ENCODE peak calls at places on chromosomes 7 and 10, in seven cellular contexts. One of them, this sample, is unnamed.

GRCh38 chr10:93336678-93337077 is 145.5 kb downstream of the MYOF start:
- DNase-seq in IMR-90: no peak
- DNase-seq in body of pancreas: no peak
- DNase-seq in prostate gland: no peak
- DNase-seq in esophagus muscularis mucosa: no peak
- DNase-seq in ovary: no peak
- DNase-seq in H1: no peak
- DNase-seq in this sample: no peak

GRCh38 chr10:99843310-99843709 is 60.9 kb downstream of the ABCC2 start:
- DNase-seq in H1: no peak
- DNase-seq in esophagus muscularis mucosa: peak; percentile 37
- DNase-seq in ovary: no peak
- DNase-seq in IMR-90: peak; percentile 15
- DNase-seq in prostate gland: no peak
- DNase-seq in body of pancreas: no peak
- DNase-seq in this sample: no peak

GRCh38 chr10:92965314-92965713 is 95.3 kb upstream of the CYP26C1 start:
- DNase-seq in esophagus muscularis mucosa: no peak
- DNase-seq in prostate gland: no peak
- DNase-seq in IMR-90: peak; percentile 73
- DNase-seq in body of pancreas: no peak
- DNase-seq in H1: no peak
- DNase-seq in ovary: no peak
- DNase-seq in this sample: no peak

GRCh38 chr10:92011560-92012214 is 88.1 kb downstream of the BTAF1 start:
- DNase-seq in ovary: no peak
- DNase-seq in prostate gland: no peak
- DNase-seq in esophagus muscularis mucosa: no peak
- DNase-seq in H1: no peak
- DNase-seq in IMR-90: peak; percentile 83
- DNase-seq in body of pancreas: no peak
- DNase-seq in this sample: no peak

GRCh38 chr7:45101748-45102147 is 9.7 kb downstream of the TBRG4 start:
- DNase-seq in body of pancreas: no peak
- DNase-seq in IMR-90: no peak
- DNase-seq in ovary: no peak
- DNase-seq in prostate gland: no peak
- DNase-seq in H1: no peak
- DNase-seq in esophagus muscularis mucosa: no peak
- DNase-seq in this sample: no peak

GRCh38 chr7:138170298-138170697 is 94.0 kb downstream of the AKR1D1 start:
- DNase-seq in esophagus muscularis mucosa: no peak
- DNase-seq in H1: no peak
- DNase-seq in prostate gland: no peak
- DNase-seq in body of pancreas: no peak
- DNase-seq in ovary: no peak
- DNase-seq in IMR-90: no peak
- DNase-seq in this sample: no peak

GRCh38 chr7:158646766-158647474 is 57.7 kb downstream of the NCAPG2 start:
- DNase-seq in IMR-90: no peak
- DNase-seq in esophagus muscularis mucosa: no peak
- DNase-seq in ovary: no peak
- DNase-seq in prostate gland: no peak
- DNase-seq in H1: no peak
- DNase-seq in body of pancreas: peak; percentile 45
- DNase-seq in this sample: no peak

GRCh38 chr10:124223001-124223710 is 129.8 kb upstream of the CHST15 start:
- DNase-seq in esophagus muscularis mucosa: no peak
- DNase-seq in ovary: no peak
- DNase-seq in H1: no peak
- DNase-seq in IMR-90: no peak
- DNase-seq in body of pancreas: no peak
- DNase-seq in prostate gland: no peak
- DNase-seq in this sample: no peak

GRCh38 chr7:73669316-73669715 is 1.7 kb downstream of the VPS37D start:
- DNase-seq in IMR-90: no peak
- DNase-seq in body of pancreas: peak; percentile 46
- DNase-seq in esophagus muscularis mucosa: no peak
- DNase-seq in prostate gland: no peak
- DNase-seq in H1: no peak
- DNase-seq in ovary: no peak
- DNase-seq in this sample: no peak

GRCh38 chr7:95411036-95411435 is 14.9 kb upstream of the PON3 start:
- DNase-seq in esophagus muscularis mucosa: no peak
- DNase-seq in ovary: no peak
- DNase-seq in prostate gland: no peak
- DNase-seq in body of pancreas: no peak
- DNase-seq in H1: no peak
- DNase-seq in IMR-90: peak; percentile 7
- DNase-seq in this sample: no peak

GRCh38 chr7:39667354-39667923 is 44.1 kb downstream of the RALA start:
- DNase-seq in body of pancreas: no peak
- DNase-seq in prostate gland: no peak
- DNase-seq in esophagus muscularis mucosa: no peak
- DNase-seq in IMR-90: no peak
- DNase-seq in H1: no peak
- DNase-seq in ovary: no peak
- DNase-seq in this sample: no peak

GRCh38 chr7:98049034-98049433 is 57.6 kb upstream of the LMTK2 start:
- DNase-seq in prostate gland: peak; percentile 74
- DNase-seq in ovary: no peak
- DNase-seq in body of pancreas: no peak
- DNase-seq in esophagus muscularis mucosa: no peak
- DNase-seq in H1: peak; percentile 59
- DNase-seq in IMR-90: no peak
- DNase-seq in this sample: no peak

DNA sequence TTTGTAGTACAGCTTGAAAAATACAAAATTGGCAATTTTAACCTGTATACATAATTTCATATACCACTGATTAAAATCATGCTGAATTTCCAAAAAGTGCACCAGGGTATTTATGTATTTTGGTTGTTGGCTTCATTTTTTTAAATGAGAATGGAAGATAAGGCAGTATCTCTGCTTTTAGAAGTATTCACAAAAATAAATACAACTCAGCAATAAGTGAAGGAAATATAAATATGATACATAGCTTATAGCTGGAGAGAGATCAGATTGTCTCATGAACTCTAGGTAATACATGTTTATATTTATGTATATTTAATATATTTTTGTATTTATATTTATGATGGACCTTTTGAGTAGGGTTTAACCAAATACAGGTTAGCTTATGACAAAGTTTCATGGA is 81.0 kb downstream of the KMT2E start:
- DNase-seq in ovary: no peak
- DNase-seq in IMR-90: no peak
- DNase-seq in H1: no peak
- DNase-seq in prostate gland: no peak
- DNase-seq in body of pancreas: no peak
- DNase-seq in esophagus muscularis mucosa: no peak
- DNase-seq in this sample: no peak
- H3K36me3 ChIP-seq in ovary: no peaks in the 10 kb centered on the region
- H3K36me3 ChIP-seq in IMR-90: peaks cover 26% of the 10 kb centered on the region
- H3K36me3 ChIP-seq in H1: peaks cover 19% of the 10 kb centered on the region
- H3K36me3 ChIP-seq in prostate gland: no peaks in the 10 kb centered on the region
- H3K36me3 ChIP-seq in body of pancreas: no peaks in the 10 kb centered on the region
- H3K36me3 ChIP-seq in esophagus muscularis mucosa: peaks cover 25% of the 10 kb centered on the region
- H3K36me3 ChIP-seq in this sample: no peaks in the 10 kb centered on the region

GRCh38 chr10:95814011-95814727 is 58.2 kb downstream of the ENTPD1 start:
- DNase-seq in prostate gland: no peak
- DNase-seq in IMR-90: peak; percentile 89
- DNase-seq in esophagus muscularis mucosa: no peak
- DNase-seq in body of pancreas: no peak
- DNase-seq in ovary: no peak
- DNase-seq in H1: no peak
- DNase-seq in this sample: peak; percentile 31
- TF ChIP-seq POLR2A in prostate gland: no peak
- TF ChIP-seq POLR2A in IMR-90: no peak
- TF ChIP-seq POLR2A in esophagus muscularis mucosa: no peak
- TF ChIP-seq POLR2A in body of pancreas: no peak
- TF ChIP-seq POLR2A in ovary: no peak
- TF ChIP-seq POLR2A in H1: no peak
- TF ChIP-seq POLR2A in this sample: no peak

GRCh38 chr7:25856056-25856780 is 295.8 kb upstream of the NFE2L3 start:
- DNase-seq in ovary: peak; percentile 21
- DNase-seq in body of pancreas: no peak
- DNase-seq in prostate gland: no peak
- DNase-seq in H1: no peak
- DNase-seq in esophagus muscularis mucosa: no peak
- DNase-seq in IMR-90: peak; percentile 37
- DNase-seq in this sample: peak; percentile 65
- H3K27ac ChIP-seq in ovary: peak overlapping the region; percentile 32
- H3K27ac ChIP-seq in body of pancreas: no peak overlapping the region
- H3K27ac ChIP-seq in prostate gland: peak overlapping the region; percentile 43
- H3K27ac ChIP-seq in H1: no peak overlapping the region
- H3K27ac ChIP-seq in esophagus muscularis mucosa: peak overlapping the region; percentile 75
- H3K27ac ChIP-seq in IMR-90: peak overlapping the region; percentile 92
- H3K27ac ChIP-seq in this sample: peak overlapping the region; percentile 97

DNA sequence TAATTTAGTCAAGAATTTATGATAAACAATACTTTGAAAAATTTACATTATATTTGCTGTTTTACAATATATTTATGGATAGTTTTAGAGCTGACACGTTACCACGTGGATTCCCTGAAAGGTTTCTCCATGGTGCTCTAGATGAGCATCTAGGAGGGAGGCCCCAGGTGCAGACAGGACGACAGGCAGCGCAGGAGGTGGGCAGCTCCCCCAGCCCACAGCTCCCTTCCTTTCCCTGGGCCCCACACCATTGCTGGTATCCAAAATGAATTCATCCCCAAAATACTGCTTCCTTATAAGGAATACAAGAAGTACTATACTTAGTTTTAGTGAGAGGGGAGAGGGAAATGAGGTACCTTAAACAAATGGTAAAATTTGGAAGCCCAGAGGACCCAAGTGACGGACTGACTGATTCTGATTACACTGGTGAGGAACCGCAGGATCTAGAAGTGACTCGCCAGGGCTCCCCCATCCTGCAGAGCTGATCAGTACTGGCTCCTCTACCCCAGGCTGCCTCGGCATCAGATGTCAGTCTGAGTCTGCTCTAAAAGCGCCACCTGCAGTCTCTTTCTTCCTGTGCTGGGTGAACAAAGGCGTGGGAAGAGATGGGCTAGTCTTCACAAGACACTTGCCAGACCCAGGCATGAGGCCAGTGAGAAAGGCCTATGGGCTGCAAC is 89.2 kb downstream of the DLG5 start:
- DNase-seq in body of pancreas: no peak
- DNase-seq in prostate gland: no peak
- DNase-seq in ovary: no peak
- DNase-seq in H1: no peak
- DNase-seq in esophagus muscularis mucosa: no peak
- DNase-seq in IMR-90: peak; percentile 78
- DNase-seq in this sample: no peak
- H3K36me3 ChIP-seq in body of pancreas: no peaks in the 10 kb centered on the region
- H3K36me3 ChIP-seq in prostate gland: peaks cover 5% of the 10 kb centered on the region
- H3K36me3 ChIP-seq in ovary: no peaks in the 10 kb centered on the region
- H3K36me3 ChIP-seq in H1: peaks cover 21% of the 10 kb centered on the region
- H3K36me3 ChIP-seq in esophagus muscularis mucosa: peaks cover 82% of the 10 kb centered on the region
- H3K36me3 ChIP-seq in IMR-90: peaks cover 56% of the 10 kb centered on the region
- H3K36me3 ChIP-seq in this sample: no peaks in the 10 kb centered on the region